ENCODE peak calls at places on chromosomes 11 and 22, in ten cellular contexts. V is HTR-8/SVneo; X is GM10248; U is CD4-positive, CD25-positive, alpha-beta regulatory T cell; P is GM04504; A is ACHN; Q is nucleus accumbens; T is pancreas; W is activated naive CD8-positive, alpha-beta T cell treated with anti-CD3 and anti-CD28 coated beads, Interleukin-2, amount 50 U/mL, for 16 hours; H is LHCN-M2. C is an unnamed sample.

GRCh38 chr11:83801799-83802198 is 515.6 kb upstream of the CCDC90B start:
- DNase-seq in A (no peak), H (no peak), P (no peak), T (no peak), Q (no peak), X (no peak), V (no peak), U (no peak), W (no peak), C (no peak)

GRCh38 chr11:59137190-59137589 is 5.5 kb upstream of the FAM111A start:
- DNase-seq in P (no peak), U (no peak), H (no peak), T (no peak), V (no peak), X (no peak), W (no peak), A (no peak), Q (no peak), C (no peak)

GRCh38 chr11:36295926-36296325 is at the start of gene PRR5L:
- DNase-seq in A (no peak), V (no peak), X (no peak), W (no peak), P (no peak), H (no peak), T (no peak), U (no peak), Q (peak), C (no peak)

GRCh38 chr11:72398058-72398758 is 36.1 kb downstream of the CLPB start:
- DNase-seq in P (no peak), U (no peak), X (no peak), H (no peak), T (no peak), V (no peak), Q (no peak), A (no peak), W (no peak), C (no peak)

GRCh38 chr11:27468209-27468608 is 4.4 kb downstream of the LGR4 start:
- DNase-seq in X (no peak), A (peak), H (peak), W (no peak), Q (no peak), T (no peak), U (no peak), V (no peak), P (peak), C (peak)

GRCh38 chr11:34633990-34634725 is 13.3 kb downstream of the EHF start:
- DNase-seq in Q (no peak), T (no peak), U (peak), V (no peak), W (no peak), X (peak), H (no peak), A (no peak), P (no peak), C (peak)

GRCh38 chr11:44120169-44120568 is 24.7 kb downstream of the EXT2 start:
- DNase-seq in X (no peak), P (no peak), T (no peak), U (no peak), H (no peak), W (no peak), A (peak), Q (no peak), V (no peak), C (no peak)

GRCh38 chr11:73585834-73586575 is 11.9 kb downstream of the FAM168A start:
- DNase-seq in V (no peak), H (peak), A (no peak), X (no peak), Q (no peak), U (no peak), T (no peak), P (peak), W (no peak), C (peak)

GRCh38 chr22:24230911-24231656 is 13.8 kb downstream of the GGT5 start:
- DNase-seq in A (peak), P (no peak), V (no peak), U (peak), H (no peak), X (peak), W (peak), Q (no peak), T (peak), C (no peak)

GRCh38 chr22:37409557-37409956 is 17.7 kb downstream of the ELFN2 start:
- DNase-seq in Q (no peak), V (no peak), P (no peak), U (no peak), A (no peak), T (peak), X (no peak), W (no peak), H (no peak), C (no peak)

GRCh38 chr22:21450320-21450831 is 16.8 kb upstream of the TMEM191C start:
- DNase-seq in U (no peak), A (no peak), H (no peak), T (peak), W (no peak), P (no peak), Q (no peak), X (no peak), V (no peak), C (no peak)

GRCh38 chr11:252666-253065 is 15.9 kb downstream of the PSMD13 start:
- DNase-seq in V (no peak), A (no peak), W (no peak), X (no peak), U (no peak), P (no peak), Q (no peak), T (no peak), H (no peak), C (no peak)

GRCh38 chr22:37559521-37559900 is 769 bp upstream of the CDC42EP1 start:
- DNase-seq in U (no peak), A (no peak), T (no peak), X (no peak), W (no peak), H (no peak), Q (no peak), P (no peak), V (no peak), C (no peak)

C was measured in HT1080.